ENCODE peak calls at places on chromosomes 4 and X, in nine cellular contexts. K, F, G, X, V, S, T, Q and L are unnamed samples.
A peak's percentile ranks its signal among the peaks of the same experiment; 100 is the strongest.

GRCh38 chrX:15142084-15142715 is 127.7 kb downstream of the ASB9 start:
- DNase-seq in S (no peak), X (no peak), K (no peak), F (no peak), T (no peak), G (no peak), V (no peak), Q (no peak), L (no peak)

GRCh38 chr4:108247511-108248088 is 78.9 kb upstream of the LEF1 start:
- DNase-seq in F (peak; percentile 69), T (no peak), G (no peak), K (no peak), S (peak; percentile 91), X (no peak), V (no peak), Q (no peak), L (no peak)

GRCh38 chr4:183758735-183759447 is 99.8 kb downstream of the TRAPPC11 start:
- DNase-seq in V (no peak), F (peak; percentile 25), X (no peak), K (no peak), S (no peak), G (no peak), Q (no peak), T (no peak), L (no peak)

GRCh38 chr4:122921971-122922876 is at the start of gene NUDT6:
- DNase-seq in F (peak; percentile 88), V (no peak), S (peak; percentile 48), K (peak; percentile 46), X (peak; percentile 55), G (peak; percentile 71), T (peak; percentile 88), Q (peak; percentile 52), L (no peak)

GRCh38 chr4:77225022-77225421 is 68.0 kb downstream of the CCNG2 start:
- DNase-seq in G (no peak), Q (no peak), S (no peak), T (no peak), V (no peak), F (no peak), K (no peak), X (no peak), L (no peak)

GRCh38 chrX:101348452-101349222 is at the start of gene TIMM8A:
- DNase-seq in S (peak; percentile 51), F (peak; percentile 70), K (peak; percentile 69), G (peak; percentile 79), Q (peak; percentile 54), V (peak; percentile 70), T (peak; percentile 75), X (peak; percentile 80), L (peak; percentile 67)

GRCh38 chr4:140893939-140894338 is 137.8 kb upstream of the TBC1D9 start:
- DNase-seq in V (no peak), T (no peak), S (no peak), X (no peak), Q (no peak), G (no peak), K (no peak), F (no peak), L (no peak)

GRCh38 chr4:2794707-2795557 is 2.0 kb downstream of the SH3BP2 start:
- DNase-seq in T (no peak), Q (peak; percentile 49), S (no peak), V (no peak), K (peak; percentile 39), G (peak; percentile 75), X (peak; percentile 67), F (peak; percentile 1), L (no peak)

GRCh38 chr4:157221895-157222763 is 1.6 kb downstream of the GRIA2 start:
- DNase-seq in F (peak; percentile 86), K (no peak), Q (peak; percentile 69), G (no peak), V (no peak), X (no peak), S (peak; percentile 91), T (peak; percentile 73), L (no peak)

GRCh38 chrX:10398271-10398670 is 222.1 kb downstream of the MID1 start:
- DNase-seq in S (no peak), T (no peak), G (no peak), K (no peak), Q (no peak), V (no peak), F (no peak), X (no peak), L (no peak)

GRCh38 chrX:78517124-78517523 is 142.0 kb downstream of the RTL3 start:
- DNase-seq in K (no peak), F (no peak), G (no peak), X (no peak), S (no peak), V (peak; percentile 17), T (no peak), Q (no peak), L (no peak)

GRCh38 chr4:5134620-5135019 is 83.3 kb downstream of the STK32B start:
- DNase-seq in K (no peak), F (no peak), Q (no peak), T (no peak), S (no peak), V (no peak), X (no peak), G (no peak), L (no peak)

GRCh38 chr4:150072906-150073714 is 5.1 kb upstream of the DCLK2 start:
- DNase-seq in G (no peak), X (no peak), T (no peak), S (no peak), V (no peak), Q (no peak), F (no peak), K (no peak), L (peak; percentile 84)

GRCh38 chr4:88792268-88792781 is 94.7 kb upstream of the NAP1L5 start:
- DNase-seq in K (no peak), F (no peak), Q (no peak), G (no peak), V (no peak), T (no peak), S (no peak), X (no peak), L (no peak)

GRCh38 chr4:1122501-1122900 is 9.1 kb upstream of the RNF212 start:
- DNase-seq in T (no peak), K (no peak), X (no peak), S (no peak), Q (no peak), G (no peak), F (no peak), V (no peak), L (no peak)